ENCODE peak calls at places on chromosomes 12 and 14, in four cellular contexts. B is IMR-90, M is K562, H is GM12878. F is an unnamed sample. For H3K4me1, the result is how much of the 10 kb centered on the place peaks cover.

GRCh38 chr12:49442915-49443314 is 75.7 kb downstream of the SPATS2 start:
- DNase-seq in B (no peak), H (no peak), M (no peak), F (no peak)

GRCh38 chr14:101371691-101372493 is 189.4 kb upstream of the DIO3 start:
- DNase-seq in M (no peak), H (no peak), B (no peak), F (no peak)

GRCh38 chr12:82651489-82651888 is 35.2 kb upstream of the TMTC2 start:
- DNase-seq in B (no peak), M (no peak), H (no peak), F (no peak)

GRCh38 chr12:114669501-114670256 is 14.3 kb downstream of the TBX3 start:
- DNase-seq in H (no peak), B (peak), M (no peak), F (peak)

GRCh38 chr14:24871302-24871701 is 178.6 kb downstream of the STXBP6 start:
- DNase-seq in M (no peak), B (peak), H (no peak), F (no peak)

GRCh38 chr12:119602695-119603094 is 9.1 kb downstream of the TMEM233 start:
- DNase-seq in B (no peak), M (no peak), H (no peak), F (no peak)

GRCh38 chr12:70645494-70646317 is 8.5 kb upstream of the PTPRB start:
- DNase-seq in B (peak), M (peak), H (no peak), F (peak)

GRCh38 chr12:10405294-10405693 is 4.3 kb downstream of the KLRC4 start:
- DNase-seq in M (no peak), H (no peak), B (no peak), F (no peak)

GRCh38 chr14:28121512-28122297 is 644.9 kb upstream of the FOXG1 start:
- DNase-seq in H (no peak), B (no peak), M (no peak), F (peak)

GRCh38 chr12:21604245-21605101 is at the start of gene GYS2:
- DNase-seq in B (no peak), H (no peak), M (no peak), F (no peak)

GRCh38 chr14:22769369-22769768 is 2.9 kb downstream of the OXA1L start:
- DNase-seq in M (no peak), H (no peak), B (no peak), F (no peak)

GRCh38 chr12:63822352-63822751 is 22.1 kb upstream of the SRGAP1 start:
- DNase-seq in M (no peak), H (no peak), B (peak), F (no peak)

GRCh38 chr12:119334459-119335170 is at the start of gene CCDC60:
- DNase-seq in B (no peak), M (peak), H (no peak), F (peak)

GRCh38 chr14:97390031-97390729 is 593.0 kb downstream of the VRK1 start:
- DNase-seq in B (no peak), M (no peak), H (no peak), F (no peak)

GRCh38 chr12:53071591-53072551 is 7.3 kb downstream of the SPRYD3 start:
- DNase-seq in M (peak), B (peak), H (no peak), F (no peak)

GRCh38 chr12:31685801-31686200 is 26.3 kb downstream of the ETFBKMT start:
- DNase-seq in H (no peak), M (no peak), B (no peak), F (no peak)

GRCh38 chr12:31687101-31687527 is 27.6 kb downstream of the ETFBKMT start:
- DNase-seq in H (peak), B (no peak), M (no peak), F (no peak)

GRCh38 chr12:31682136-31682962 is 22.9 kb downstream of the ETFBKMT start:
- DNase-seq in H (peak), B (peak), M (peak), F (peak)
- H3K4me1 ChIP-seq in H (under half), B (under half), M (under half), F (under half)

DNA sequence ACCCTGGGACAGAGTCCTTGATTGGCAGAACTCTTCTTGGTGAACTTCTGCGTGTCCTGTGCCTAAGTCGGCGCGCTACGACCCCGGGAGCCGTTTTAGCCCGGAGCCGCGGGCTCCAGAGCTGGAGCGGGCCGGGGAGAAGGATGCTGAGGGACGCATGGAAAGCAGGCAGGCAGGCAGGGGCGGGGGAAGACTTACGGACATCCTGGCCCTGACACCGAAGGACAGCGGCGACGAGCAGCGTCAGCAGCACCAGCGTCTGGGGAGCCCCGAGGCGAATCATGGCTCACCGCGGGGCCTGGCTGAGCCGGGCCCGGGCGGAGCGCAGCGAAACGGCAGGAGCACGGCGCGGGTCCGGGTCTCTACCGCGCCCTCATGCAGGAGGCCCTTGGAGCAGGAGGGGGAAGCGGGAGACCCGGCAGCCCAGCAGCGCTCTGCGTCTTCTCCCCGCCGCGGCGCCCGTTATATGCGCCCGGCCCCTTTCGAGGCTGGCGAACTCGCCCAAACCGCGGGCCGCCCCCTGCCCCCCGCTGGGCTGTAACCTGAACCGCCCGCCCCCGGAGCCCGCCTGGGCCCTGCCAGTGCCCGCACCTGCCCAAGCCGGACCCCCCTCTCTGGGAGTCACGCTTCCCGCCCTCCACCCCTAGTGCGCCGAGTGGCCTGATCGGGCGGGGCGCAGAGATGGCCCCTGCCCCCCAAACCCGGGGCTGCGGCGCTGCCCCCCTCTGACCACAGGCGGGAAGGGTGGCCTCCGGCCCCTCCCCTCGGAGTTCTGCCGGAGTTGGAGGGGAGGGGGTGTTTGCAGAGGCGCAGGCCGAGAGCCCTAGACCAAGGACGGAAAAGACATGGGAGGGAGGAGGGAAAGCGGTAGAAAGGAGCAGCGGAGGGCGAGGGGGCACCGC is at the start of gene COL2A1:
- DNase-seq in H (no peak), B (peak), M (no peak), F (no peak)
- TF ChIP-seq CHD1 in H (no peak), B (no peak), M (no peak), F (no peak)

DNA sequence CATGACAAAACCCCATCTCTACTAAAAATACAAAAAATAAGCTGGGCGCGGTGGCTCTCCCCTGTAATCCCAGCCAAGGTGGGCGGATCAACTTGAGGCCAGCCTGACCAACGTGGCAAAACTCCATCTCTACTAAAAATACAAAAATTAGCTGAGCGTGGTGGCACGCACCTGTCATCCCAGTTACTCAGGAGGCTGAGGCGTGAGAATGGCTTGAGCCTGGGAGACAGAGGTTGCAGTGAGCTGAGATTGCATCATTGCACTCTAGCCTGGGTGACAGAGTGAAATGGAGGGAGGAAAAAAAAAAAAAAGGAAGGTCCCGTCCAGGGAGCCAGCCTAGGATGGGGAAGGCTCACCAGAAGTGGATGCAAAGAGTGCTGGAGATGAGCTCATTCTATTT is 2.0 kb upstream of the CD27 start:
- DNase-seq in B (no peak), M (no peak), H (no peak), F (no peak)
- H3K4me1 ChIP-seq in B (under half), M (under half), H (under half), F (under half)

DNA sequence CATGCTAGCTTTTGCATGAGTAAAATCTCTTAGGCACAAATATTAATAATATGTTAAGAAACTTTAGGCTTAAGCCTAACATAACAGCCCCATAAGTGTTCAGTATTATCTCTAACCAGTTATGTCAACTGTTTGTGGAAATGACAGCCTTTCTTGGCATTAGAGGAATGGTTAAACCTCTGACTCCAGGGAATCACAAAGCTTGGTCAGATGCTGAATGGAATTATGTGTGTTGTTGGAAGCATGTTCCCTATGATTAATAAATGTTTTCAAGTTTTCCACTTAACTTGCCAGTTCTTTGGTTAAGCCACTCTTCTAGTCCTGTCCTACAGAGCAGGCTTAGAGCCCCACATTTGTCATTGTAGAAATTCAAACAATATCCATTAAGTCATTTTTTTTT is 17.0 kb downstream of the PSEN1 start:
- DNase-seq in M (no peak), B (peak), H (no peak), F (no peak)
- TF ChIP-seq CHD1 in M (no peak), B (no peak), H (no peak), F (no peak)

GRCh38 chr14:64930085-64930843 is 12.3 kb downstream of the GPX2 start:
- DNase-seq in H (no peak), M (no peak), B (peak), F (no peak)

GRCh38 chr14:64928239-64929002 is 14.1 kb downstream of the GPX2 start:
- DNase-seq in H (peak), B (no peak), M (no peak), F (no peak)

GRCh38 chr14:64926398-64926995 is 12.2 kb downstream of the CHURC1 start:
- DNase-seq in H (no peak), M (no peak), B (no peak), F (no peak)

GRCh38 chr14:64931123-64931522 is 11.4 kb downstream of the GPX2 start:
- DNase-seq in H (no peak), M (no peak), B (no peak), F (no peak)

GRCh38 chr14:64929003-64929337 is 13.6 kb downstream of the GPX2 start:
- DNase-seq in M (no peak), H (no peak), B (no peak), F (no peak)
- H3K4me1 ChIP-seq in M (under half), H (under half), B (under half), F (under half)

GRCh38 chr12:12032771-12033588 is 37.8 kb upstream of the BCL2L14 start:
- DNase-seq in B (peak), M (peak), H (peak), F (no peak)
- TF ChIP-seq CHD1 in B (peak), M (no peak), H (no peak), F (no peak)

GRCh38 chr14:68939424-68939892 is 39.6 kb downstream of the ACTN1 start:
- DNase-seq in M (no peak), H (no peak), B (no peak), F (no peak)

GRCh38 chr14:68936980-68937379 is 42.1 kb downstream of the ACTN1 start:
- DNase-seq in H (no peak), B (no peak), M (no peak), F (no peak)

GRCh38 chr14:68937790-68938514 is 41.1 kb downstream of the ACTN1 start:
- DNase-seq in H (no peak), M (no peak), B (no peak), F (no peak)

GRCh38 chr14:68939893-68940613 is 39.0 kb downstream of the ACTN1 start:
- DNase-seq in B (peak), H (no peak), M (no peak), F (no peak)

DNA sequence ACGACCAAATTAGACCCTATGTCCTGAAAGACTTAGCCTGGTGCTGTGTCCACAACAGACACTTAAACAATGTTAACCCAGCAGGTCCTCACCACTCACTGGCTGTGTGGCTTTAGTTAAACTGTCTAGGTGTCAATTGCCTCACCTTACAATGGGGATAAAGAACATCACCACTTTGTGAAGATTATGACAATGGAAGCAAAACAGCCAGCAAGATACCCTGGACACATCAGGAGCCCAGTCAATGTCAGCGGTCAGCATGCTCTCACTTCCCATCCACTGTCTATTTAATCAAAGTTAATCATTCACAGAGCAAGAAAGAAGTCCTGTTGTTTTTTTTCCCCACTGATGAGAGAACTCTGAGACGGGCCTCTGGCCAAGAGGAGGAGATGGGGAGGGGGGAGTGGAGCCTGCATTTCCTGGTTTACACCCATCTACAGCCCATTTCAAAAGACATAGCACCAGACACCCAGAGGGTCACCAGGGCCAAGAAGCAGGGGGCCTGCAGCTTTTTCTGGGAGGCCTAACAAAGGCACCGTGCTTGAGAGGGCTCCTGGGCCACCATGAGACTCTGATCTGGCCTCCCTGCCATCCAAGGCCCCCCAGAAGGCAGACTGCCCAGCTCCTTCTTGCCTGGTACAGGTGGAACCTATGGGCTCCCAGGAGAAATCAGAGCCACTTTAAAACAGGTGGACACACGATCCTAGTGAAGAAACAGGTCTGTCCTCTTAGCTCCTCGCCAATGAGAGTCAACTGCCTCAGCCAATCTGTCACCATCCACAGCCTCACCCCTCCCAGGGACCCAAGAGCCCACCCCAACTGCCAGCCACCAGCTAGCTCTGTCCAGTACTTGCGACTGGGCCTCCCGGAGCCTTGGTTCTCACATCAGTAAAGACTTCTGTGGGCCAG is 40.3 kb downstream of the ACTN1 start:
- DNase-seq in B (peak), H (no peak), M (no peak), F (no peak)
- H3K4me1 ChIP-seq in B (half or more), H (under half), M (under half), F (under half)

DNA sequence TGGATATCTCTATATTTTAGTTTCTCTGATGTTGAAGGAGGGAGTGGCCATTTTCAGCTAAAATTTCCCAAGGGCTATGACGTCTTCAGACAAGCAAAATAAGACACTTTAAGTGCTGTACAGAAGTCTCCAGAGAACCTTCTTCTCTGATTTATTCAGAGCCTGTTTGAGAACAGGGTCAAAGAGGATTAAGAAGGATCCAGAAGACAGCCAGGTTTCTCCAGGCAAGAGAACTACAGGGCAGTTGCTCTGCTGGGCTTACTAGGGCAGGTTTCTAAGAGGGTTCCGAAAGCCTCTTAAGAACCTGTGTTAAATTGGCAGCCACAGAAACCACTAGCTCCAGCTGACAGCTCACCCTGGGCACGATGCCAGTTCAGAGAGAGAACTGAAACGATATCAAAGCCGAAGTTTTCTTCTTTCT is 1.2 kb downstream of the MGP start:
- DNase-seq in H (peak), M (no peak), B (peak), F (no peak)
- TF ChIP-seq CHD1 in H (no peak), M (no peak), B (no peak), F (no peak)

DNA sequence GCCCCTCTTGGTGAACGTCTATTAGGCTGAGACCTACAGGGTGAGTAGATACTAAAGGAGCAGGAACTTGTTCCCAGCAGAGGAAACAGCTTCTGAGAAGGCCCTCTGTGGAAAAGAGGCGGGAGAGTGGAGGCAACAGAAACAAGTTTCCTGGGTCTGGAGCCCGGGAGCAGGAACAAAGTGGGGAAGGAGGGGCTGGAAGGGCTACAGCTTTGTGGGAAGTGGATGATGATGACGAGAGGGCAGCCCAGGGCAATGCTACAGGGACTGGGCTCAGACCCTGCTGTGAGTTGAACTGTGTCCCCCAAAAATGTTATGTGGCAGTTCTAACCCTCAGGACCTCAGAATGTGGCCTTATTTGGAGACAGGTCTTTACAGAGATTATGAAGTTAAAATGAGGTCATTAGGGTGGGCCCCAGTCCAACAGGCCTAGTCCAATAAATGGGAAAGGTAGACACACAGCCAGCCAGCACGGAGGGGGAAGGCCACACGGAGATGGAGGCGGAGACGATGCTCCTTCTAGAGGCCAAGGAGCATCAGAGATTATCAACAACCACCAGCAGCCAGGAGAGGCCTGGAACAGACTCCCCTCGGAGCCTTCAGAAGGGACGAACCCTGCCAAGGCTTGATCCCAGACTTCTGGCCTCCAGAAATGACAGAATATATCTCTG is 14.3 kb downstream of the CAMKK2 start:
- DNase-seq in B (no peak), M (no peak), H (no peak), F (no peak)
- H3K4me1 ChIP-seq in B (under half), M (under half), H (under half), F (under half)

DNA sequence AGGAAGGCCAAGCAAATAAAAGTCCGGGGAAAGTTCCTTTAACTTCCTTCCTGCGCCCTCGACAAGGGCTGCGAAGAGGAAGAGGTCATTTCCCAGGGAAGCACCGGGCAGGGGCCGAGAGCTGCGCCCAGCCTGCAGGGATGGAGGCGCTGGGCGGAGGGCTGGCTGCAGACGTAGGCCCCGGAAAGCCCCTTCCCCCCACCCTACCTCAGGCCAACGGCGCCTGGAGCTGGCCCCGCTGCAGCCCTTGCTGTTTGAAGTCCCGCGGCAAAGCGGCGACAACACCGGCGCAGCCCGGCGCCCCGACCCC is 65.0 kb upstream of the PTGR2 start:
- DNase-seq in M (no peak), B (peak), H (no peak), F (no peak)
- TF ChIP-seq CHD1 in M (no peak), B (no peak), H (no peak), F (no peak)

F was measured in H1.